ENCODE peak calls at places on chromosomes 13 and 19, in four cellular contexts. L is aorta, W is putamen, M is HFF-Myc. R is an unnamed sample.
A peak's percentile ranks its signal among the peaks of the same experiment; 100 is the strongest.

GRCh38 chr19:37874784-37875183 is 31.6 kb downstream of the WDR87 start:
- DNase-seq in M (peak; percentile 25), W (no peak), L (no peak), R (no peak)

GRCh38 chr19:38434549-38435051 is 1.1 kb downstream of the RYR1 start:
- DNase-seq in M (no peak), L (peak; percentile 64), W (peak; percentile 8), R (no peak)

GRCh38 chr13:112616586-112617381 is 28.8 kb upstream of the TUBGCP3 start:
- DNase-seq in M (no peak), W (no peak), L (no peak), R (peak; percentile 10)

GRCh38 chr19:35347930-35348298 is 212 bp downstream of the FFAR1 start:
- DNase-seq in W (no peak), L (no peak), M (no peak), R (no peak)

GRCh38 chr13:27171244-27171829 is at the start of gene USP12:
- DNase-seq in M (no peak), L (peak; percentile 51), W (no peak), R (no peak)

GRCh38 chr13:39600766-39601165 is 2.2 kb downstream of the LHFPL6 start:
- DNase-seq in W (no peak), L (peak; percentile 53), M (no peak), R (no peak)

GRCh38 chr13:80048802-80049201 is 292.1 kb downstream of the SPRY2 start:
- DNase-seq in L (peak; percentile 94), M (peak; percentile 76), W (peak; percentile 92), R (peak; percentile 89)

GRCh38 chr13:56700324-56700723 is 440.4 kb upstream of the PRR20A start:
- DNase-seq in M (no peak), L (no peak), W (no peak), R (no peak)

GRCh38 chr19:45547965-45548609 is 36.5 kb downstream of the OPA3 start:
- DNase-seq in M (no peak), W (no peak), L (no peak), R (peak; percentile 62)

GRCh38 chr13:114135731-114136171 is 3.3 kb upstream of the RASA3 start:
- DNase-seq in M (no peak), L (no peak), W (no peak), R (no peak)

GRCh38 chr19:38035515-38036495 is 128.8 kb downstream of the SIPA1L3 start:
- DNase-seq in M (no peak), W (peak; percentile 45), L (peak; percentile 66), R (no peak)

GRCh38 chr13:95067303-95067702 is 233.9 kb downstream of the ABCC4 start:
- DNase-seq in L (no peak), M (no peak), W (no peak), R (no peak)

GRCh38 chr19:4033028-4033956 is 25.8 kb downstream of the PIAS4 start:
- DNase-seq in M (no peak), L (no peak), W (no peak), R (no peak)

GRCh38 chr13:33728271-33729037 is 89.5 kb upstream of the RFC3 start:
- DNase-seq in L (no peak), W (no peak), M (no peak), R (no peak)

GRCh38 chr13:30685320-30685859 is 50.0 kb upstream of the ALOX5AP start:
- DNase-seq in M (no peak), W (no peak), L (no peak), R (no peak)

GRCh38 chr19:4390017-4390861 is 10.1 kb downstream of the SH3GL1 start:
- DNase-seq in W (no peak), M (no peak), L (peak; percentile 79), R (no peak)

GRCh38 chr13:40206241-40207109 is 460.0 kb downstream of the FOXO1 start:
- DNase-seq in L (no peak), M (no peak), W (no peak), R (no peak)

GRCh38 chr13:80141114-80141849 is 199.6 kb downstream of the SPRY2 start:
- DNase-seq in M (no peak), L (peak; percentile 79), W (peak; percentile 39), R (no peak)

GRCh38 chr19:40733149-40733548 is 16.2 kb downstream of the ITPKC start:
- DNase-seq in L (no peak), M (no peak), W (no peak), R (no peak)

GRCh38 chr19:33477781-33478180 is 43.8 kb downstream of the PEPD start:
- DNase-seq in L (no peak), W (no peak), M (no peak), R (no peak)

GRCh38 chr13:40352385-40352778 is 314.1 kb downstream of the FOXO1 start:
- DNase-seq in W (peak; percentile 42), M (no peak), L (no peak), R (no peak)

GRCh38 chr13:46339035-46339666 is 47.9 kb downstream of the RUBCNL start:
- DNase-seq in M (no peak), L (peak; percentile 72), W (peak; percentile 19), R (no peak)

GRCh38 chr13:49859568-49859967 is 67.1 kb upstream of the KPNA3 start:
- DNase-seq in W (no peak), L (no peak), M (peak; percentile 30), R (peak; percentile 70)

GRCh38 chr19:40799558-40800338 is 757 bp downstream of the EGLN2 start:
- DNase-seq in M (no peak), W (no peak), L (no peak), R (no peak)

R was measured in AG09309.